ENCODE peak calls at places on chromosomes 5 and 9, in six cellular contexts. I is brain microvascular endothelial cell, S is A549, Z is fibroblast of lung, V is pancreas, N is GM23338. G is an unnamed sample.

GRCh38 chr5:72280655-72281069 is 39.4 kb downstream of the MRPS27 start:
- DNase-seq in I (peak; percentile 61), N (peak; percentile 68), V (no peak), Z (peak; percentile 58), S (peak; percentile 63), G (no peak)

GRCh38 chr5:140734354-140734753 is 34.1 kb downstream of the ZMAT2 start:
- DNase-seq in Z (no peak), V (no peak), S (peak; percentile 50), N (no peak), I (no peak), G (no peak)

GRCh38 chr5:56479701-56480304 is 246.7 kb upstream of the ANKRD55 start:
- DNase-seq in Z (peak; percentile 34), V (no peak), N (no peak), I (peak; percentile 35), S (no peak), G (no peak)

GRCh38 chr5:73655521-73656160 is 29.6 kb downstream of the ARHGEF28 start:
- DNase-seq in S (no peak), N (no peak), I (no peak), V (no peak), Z (no peak), G (no peak)

GRCh38 chr9:123742009-123742767 is 187.7 kb downstream of the DENND1A start:
- DNase-seq in I (no peak), N (no peak), S (no peak), Z (peak; percentile 61), V (no peak), G (no peak)

GRCh38 chr5:142644640-142645361 is 41.1 kb downstream of the FGF1 start:
- DNase-seq in I (peak; percentile 97), N (no peak), V (no peak), Z (peak; percentile 100), S (peak; percentile 83), G (peak; percentile 98)

GRCh38 chr5:118126159-118126558 is 862.2 kb downstream of the DTWD2 start:
- DNase-seq in I (peak; percentile 23), N (no peak), S (no peak), Z (peak; percentile 29), V (no peak), G (no peak)

GRCh38 chr5:176319827-176320554 is 41.6 kb downstream of the KIAA1191 start:
- DNase-seq in V (no peak), N (peak; percentile 27), Z (peak; percentile 5), I (no peak), S (peak; percentile 37), G (no peak)

GRCh38 chr9:97109194-97109811 is 70.4 kb upstream of the CTSV start:
- DNase-seq in Z (peak; percentile 10), S (peak; percentile 52), V (no peak), I (peak; percentile 35), N (peak; percentile 91), G (peak; percentile 6)

GRCh38 chr9:77871483-77871882 is 160.1 kb downstream of the GNAQ start:
- DNase-seq in N (no peak), I (no peak), Z (no peak), S (no peak), V (no peak), G (no peak)

GRCh38 chr9:136681945-136682699 is 5.1 kb downstream of the AGPAT2 start:
- DNase-seq in I (no peak), N (no peak), S (no peak), V (no peak), Z (no peak), G (no peak)
- H3K27ac ChIP-seq in I (no peak overlapping the region), N (no peak overlapping the region), S (peak overlapping the region; percentile 3), V (no peak overlapping the region), Z (no peak overlapping the region), G (no peak overlapping the region)

GRCh38 chr9:6928863-6929262 is 171.1 kb downstream of the KDM4C start:
- DNase-seq in V (no peak), I (no peak), N (no peak), Z (no peak), S (no peak), G (no peak)
- H3K27ac ChIP-seq in V (no peak overlapping the region), I (no peak overlapping the region), N (peak overlapping the region; percentile 12), Z (no peak overlapping the region), S (no peak overlapping the region), G (no peak overlapping the region)

GRCh38 chr9:16626577-16627130 is 243.8 kb downstream of the BNC2 start:
- DNase-seq in V (no peak), I (peak; percentile 89), Z (peak; percentile 93), N (peak; percentile 70), S (peak; percentile 62), G (no peak)

GRCh38 chr9:16625831-16626230 is 244.6 kb downstream of the BNC2 start:
- DNase-seq in V (no peak), Z (peak; percentile 78), I (peak; percentile 29), N (peak; percentile 26), S (no peak), G (no peak)

GRCh38 chr9:16622541-16622940 is 247.9 kb downstream of the BNC2 start:
- DNase-seq in N (peak; percentile 22), I (no peak), S (no peak), V (no peak), Z (no peak), G (no peak)

GRCh38 chr9:16624356-16624755 is 246.1 kb downstream of the BNC2 start:
- DNase-seq in I (no peak), Z (no peak), V (no peak), N (no peak), S (no peak), G (no peak)

GRCh38 chr9:16625106-16625505 is 245.4 kb downstream of the BNC2 start:
- DNase-seq in S (no peak), N (no peak), V (no peak), I (no peak), Z (peak; percentile 50), G (no peak)
- H3K27ac ChIP-seq in S (peak overlapping the region; percentile 82), N (no peak overlapping the region), V (no peak overlapping the region), I (peak overlapping the region; percentile 84), Z (peak overlapping the region; percentile 85), G (no peak overlapping the region)

GRCh38 chr9:134390537-134390936 is 64.3 kb downstream of the RXRA start:
- DNase-seq in Z (no peak), I (no peak), V (no peak), N (no peak), S (no peak), G (no peak)
- H3K27ac ChIP-seq in Z (no peak overlapping the region), I (no peak overlapping the region), V (no peak overlapping the region), N (no peak overlapping the region), S (peak overlapping the region; percentile 97), G (no peak overlapping the region)

GRCh38 chr5:173781826-173782670 is 106.1 kb upstream of the CPEB4 start:
- DNase-seq in Z (peak; percentile 85), I (peak; percentile 89), N (no peak), S (peak; percentile 91), V (no peak), G (peak; percentile 73)

GRCh38 chr5:173782671-173783101 is 105.5 kb upstream of the CPEB4 start:
- DNase-seq in S (no peak), V (no peak), Z (no peak), I (no peak), N (no peak), G (no peak)

GRCh38 chr5:173778784-173779304 is 109.3 kb upstream of the CPEB4 start:
- DNase-seq in I (peak; percentile 20), V (no peak), Z (no peak), N (no peak), S (peak; percentile 73), G (no peak)

GRCh38 chr5:173780356-173781234 is 107.6 kb upstream of the CPEB4 start:
- DNase-seq in Z (no peak), N (no peak), V (no peak), S (no peak), I (no peak), G (no peak)

GRCh38 chr5:173781432-173781825 is 106.7 kb upstream of the CPEB4 start:
- DNase-seq in S (peak; percentile 70), V (no peak), I (peak; percentile 9), Z (no peak), N (no peak), G (no peak)
- H3K27ac ChIP-seq in S (peak overlapping the region; percentile 94), V (peak overlapping the region; percentile 55), I (peak overlapping the region; percentile 91), Z (peak overlapping the region; percentile 66), N (no peak overlapping the region), G (peak overlapping the region; percentile 84)

GRCh38 chr5:170751631-170752030 is 31.9 kb upstream of the GABRP start:
- DNase-seq in V (no peak), I (no peak), Z (no peak), S (no peak), N (no peak), G (no peak)

GRCh38 chr5:170752257-170753215 is 31.0 kb upstream of the GABRP start:
- DNase-seq in I (no peak), Z (no peak), N (no peak), V (no peak), S (no peak), G (no peak)

GRCh38 chr5:170747851-170748250 is 35.7 kb upstream of the GABRP start:
- DNase-seq in N (peak; percentile 59), I (peak; percentile 26), S (peak; percentile 42), Z (no peak), V (no peak), G (no peak)

GRCh38 chr5:170748986-170749385 is 34.5 kb upstream of the GABRP start:
- DNase-seq in Z (no peak), I (no peak), V (no peak), N (peak; percentile 19), S (no peak), G (no peak)

DNA sequence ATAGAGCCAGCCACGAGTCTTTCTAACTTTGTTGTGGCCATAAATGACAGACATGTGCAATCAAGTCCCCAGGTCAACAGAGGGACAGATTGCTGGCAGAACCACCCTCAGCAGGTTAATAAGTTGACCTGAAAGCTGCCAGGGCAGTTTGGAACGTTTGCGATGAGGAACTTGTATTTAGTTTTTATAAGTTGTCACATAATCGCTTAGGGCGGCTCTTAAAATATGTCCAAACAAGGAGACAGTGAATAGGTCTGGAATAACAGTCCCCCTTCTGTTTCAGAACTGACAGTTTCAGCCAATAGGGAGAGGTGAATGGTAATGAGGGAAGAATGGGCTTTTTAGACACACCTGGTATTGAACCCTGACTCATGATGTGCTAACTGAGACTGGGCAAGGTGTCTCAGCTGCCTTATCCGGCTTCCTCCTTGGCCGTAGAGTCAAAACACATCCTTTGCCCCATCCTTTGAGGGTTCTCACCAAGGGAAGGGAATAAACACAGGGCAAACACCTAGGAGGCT is 33.6 kb upstream of the GABRP start:
- DNase-seq in N (no peak), S (no peak), Z (no peak), V (no peak), I (no peak), G (peak; percentile 63)
- H3K27ac ChIP-seq in N (no peak overlapping the region), S (no peak overlapping the region), Z (no peak overlapping the region), V (peak overlapping the region; percentile 70), I (no peak overlapping the region), G (peak overlapping the region; percentile 54)